ENCODE peak calls at places on chromosome 18, in six cellular contexts. K, B, G, T, U and E are unnamed samples.

GRCh38 chr18:75244336-75244735 is 33.7 kb downstream of the TSHZ1 start:
- DNase-seq in K (peak), B (no peak), G (no peak), T (no peak), U (no peak), E (no peak)

GRCh38 chr18:12422936-12423335 is 15.2 kb downstream of the PRELID3A start:
- DNase-seq in K (no peak), B (no peak), G (no peak), T (no peak), U (no peak), E (no peak)

GRCh38 chr18:37944871-37945270 is 379.3 kb upstream of the CELF4 start:
- DNase-seq in K (no peak), B (no peak), G (no peak), T (no peak), U (no peak), E (no peak)

GRCh38 chr18:8987250-8987649 is 115.2 kb upstream of the NDUFV2 start:
- DNase-seq in K (no peak), B (no peak), G (no peak), T (no peak), U (no peak), E (no peak)

GRCh38 chr18:44061438-44061837 is 619.2 kb upstream of the SETBP1 start:
- DNase-seq in K (no peak), B (no peak), G (no peak), T (no peak), U (no peak), E (no peak)

GRCh38 chr18:42157420-42157819 is 202.4 kb downstream of the PIK3C3 start:
- DNase-seq in K (no peak), B (no peak), G (no peak), T (no peak), U (no peak), E (no peak)

GRCh38 chr18:12968619-12969018 is 20.8 kb downstream of the SEH1L start:
- DNase-seq in K (no peak), B (no peak), G (no peak), T (no peak), U (no peak), E (no peak)

GRCh38 chr18:74234326-74235171 is 57.2 kb downstream of the CYB5A start:
- DNase-seq in K (peak), B (peak), G (no peak), T (no peak), U (no peak), E (no peak)

GRCh38 chr18:25736516-25736915 is 353.9 kb downstream of the SS18 start:
- DNase-seq in K (peak), B (no peak), G (no peak), T (no peak), U (no peak), E (no peak)

GRCh38 chr18:2894841-2895370 is 48.1 kb downstream of the EMILIN2 start:
- DNase-seq in K (no peak), B (no peak), G (no peak), T (no peak), U (no peak), E (no peak)

GRCh38 chr18:22765889-22766288 is 167.2 kb upstream of the RBBP8 start:
- DNase-seq in K (no peak), B (peak), G (no peak), T (no peak), U (no peak), E (no peak)

GRCh38 chr18:79801641-79802040 is 3.9 kb downstream of the KCNG2 start:
- DNase-seq in K (no peak), B (no peak), G (no peak), T (no peak), U (no peak), E (no peak)

GRCh38 chr18:6413554-6414117 is 1.1 kb downstream of the L3MBTL4 start:
- DNase-seq in K (no peak), B (no peak), G (no peak), T (no peak), U (no peak), E (no peak)

GRCh38 chr18:35059280-35059927 is 18.2 kb downstream of the MAPRE2 start:
- DNase-seq in K (no peak), B (no peak), G (no peak), T (no peak), U (no peak), E (no peak)

GRCh38 chr18:26017929-26018328 is 72.5 kb downstream of the SS18 start:
- DNase-seq in K (no peak), B (peak), G (no peak), T (no peak), U (no peak), E (no peak)

GRCh38 chr18:5167827-5168226 is 29.2 kb downstream of the AKAIN1 start:
- DNase-seq in K (no peak), B (no peak), G (no peak), T (no peak), U (no peak), E (no peak)

GRCh38 chr18:80200171-80200931 is 47.0 kb downstream of the PARD6G start:
- DNase-seq in K (no peak), B (peak), G (no peak), T (no peak), U (peak), E (no peak)

GRCh38 chr18:2515908-2516625 is 55.2 kb downstream of the METTL4 start:
- DNase-seq in K (peak), B (peak), G (peak), T (no peak), U (no peak), E (no peak)

GRCh38 chr18:78507217-78507616 is 472.4 kb upstream of the SALL3 start:
- DNase-seq in K (no peak), B (no peak), G (no peak), T (no peak), U (no peak), E (no peak)

GRCh38 chr18:2653467-2653866 is 2.1 kb upstream of the SMCHD1 start:
- DNase-seq in K (no peak), B (no peak), G (no peak), T (no peak), U (no peak), E (no peak)

GRCh38 chr18:6624271-6624670 is 105.2 kb upstream of the ARHGAP28 start:
- DNase-seq in K (peak), B (peak), G (no peak), T (no peak), U (no peak), E (no peak)

GRCh38 chr18:22485808-22486244 is 68.1 kb upstream of the CTAGE1 start:
- DNase-seq in K (peak), B (peak), G (no peak), T (no peak), U (no peak), E (no peak)

GRCh38 chr18:63758616-63759015 is 16.6 kb upstream of the SERPINB7 start:
- DNase-seq in K (no peak), B (no peak), G (no peak), T (no peak), U (no peak), E (no peak)

GRCh38 chr18:76913583-76913982 is 91.2 kb downstream of the ZNF236 start:
- DNase-seq in K (no peak), B (no peak), G (no peak), T (no peak), U (no peak), E (no peak)